ENCODE peak calls at places on chromosomes 16 and 17, in seven cellular contexts. X is prostate gland, L is SK-N-SH, R is GM23248, M is ovary, U is mesendoderm, Y is left ventricle myocardium inferior. Q is an unnamed sample.

GRCh38 chr17:46983782-46984181 is 4.7 kb upstream of the RPRML start:
- DNase-seq in X (no peak), L (no peak), R (peak; percentile 4), M (no peak), U (peak; percentile 52), Y (no peak), Q (no peak)

GRCh38 chr16:89322381-89323119 is 105.0 kb downstream of the ZNF778 start:
- DNase-seq in X (no peak), L (peak; percentile 72), R (peak; percentile 91), M (no peak), U (peak; percentile 95), Y (no peak), Q (peak; percentile 71)

GRCh38 chr17:59746849-59747445 is 39.5 kb downstream of the VMP1 start:
- DNase-seq in X (no peak), L (peak; percentile 44), R (peak; percentile 78), M (no peak), U (peak; percentile 26), Y (no peak), Q (no peak)

GRCh38 chr16:31050280-31051030 is 17.1 kb downstream of the STX4 start:
- DNase-seq in X (no peak), L (no peak), R (no peak), M (no peak), U (no peak), Y (no peak), Q (no peak)

GRCh38 chr16:9666834-9667480 is 515.3 kb downstream of the GRIN2A start:
- DNase-seq in X (no peak), L (no peak), R (no peak), M (no peak), U (no peak), Y (no peak), Q (peak; percentile 43)

GRCh38 chr16:59148312-59148711 is 414.2 kb upstream of the GOT2 start:
- DNase-seq in X (no peak), L (no peak), R (no peak), M (no peak), U (no peak), Y (no peak), Q (no peak)

GRCh38 chr17:10151667-10152496 is 46.5 kb downstream of the GAS7 start:
- DNase-seq in X (no peak), L (no peak), R (no peak), M (no peak), U (peak; percentile 54), Y (no peak), Q (no peak)

GRCh38 chr17:29245401-29245800 is 1.3 kb upstream of the CRYBA1 start:
- DNase-seq in X (no peak), L (no peak), R (no peak), M (no peak), U (no peak), Y (no peak), Q (no peak)

GRCh38 chr17:5485270-5486205 is at the start of gene DERL2:
- DNase-seq in X (peak; percentile 7), L (no peak), R (peak; percentile 57), M (no peak), U (peak; percentile 77), Y (no peak), Q (no peak)

GRCh38 chr17:40176409-40177110 is 710 bp upstream of the RAPGEFL1 start:
- DNase-seq in X (peak; percentile 81), L (no peak), R (no peak), M (no peak), U (no peak), Y (no peak), Q (no peak)

GRCh38 chr17:2215616-2216364 is 87.8 kb downstream of the SMG6 start:
- DNase-seq in X (no peak), L (peak; percentile 79), R (peak; percentile 94), M (peak; percentile 81), U (peak; percentile 61), Y (peak; percentile 79), Q (peak; percentile 73)

DNA sequence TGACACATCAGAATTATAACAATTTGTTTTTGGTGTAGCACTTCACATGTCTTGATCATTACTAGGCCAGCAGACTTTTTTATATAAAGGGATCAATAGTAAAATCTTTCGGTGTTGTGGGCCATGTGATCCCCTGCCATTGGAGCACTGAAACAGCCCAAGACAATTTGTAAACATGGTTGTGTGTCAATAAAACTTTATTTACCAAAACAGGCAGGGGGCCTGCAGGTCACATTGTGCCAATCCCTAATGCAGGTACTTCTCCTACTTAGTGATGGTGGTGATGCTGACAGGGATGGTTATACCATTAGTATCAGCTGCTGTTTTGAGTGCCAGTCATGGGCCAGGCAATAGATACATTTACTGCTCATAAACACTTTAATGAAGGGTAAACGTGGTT is 319.9 kb downstream of the SNX29 start:
- DNase-seq in X (no peak), L (no peak), R (no peak), M (no peak), U (no peak), Y (no peak), Q (no peak)
- H3K27ac ChIP-seq in X (no peak overlapping the region), L (no peak overlapping the region), R (no peak overlapping the region), M (no peak overlapping the region), U (no peak overlapping the region), Y (no peak overlapping the region), Q (no peak overlapping the region)

GRCh38 chr16:813916-814412 is 13.4 kb upstream of the GNG13 start:
- DNase-seq in X (no peak), L (no peak), R (no peak), M (no peak), U (no peak), Y (no peak), Q (no peak)
- H3K27me3 ChIP-seq in X (peaks cover 9% of the 10 kb centered on the region), L (peaks cover 15% of the 10 kb centered on the region), R (peaks cover 17% of the 10 kb centered on the region), M (peaks cover 4% of the 10 kb centered on the region), U (no peaks in the 10 kb centered on the region), Y (peaks cover 76% of the 10 kb centered on the region), Q (no peaks in the 10 kb centered on the region)

GRCh38 chr17:64091571-64091970 is 38.4 kb downstream of the ERN1 start:
- DNase-seq in X (no peak), L (no peak), R (no peak), M (no peak), U (no peak), Y (no peak), Q (no peak)
- H3K4me1 ChIP-seq in X (peaks cover 5% of the 10 kb centered on the region), L (no peaks in the 10 kb centered on the region), R (peaks cover 4% of the 10 kb centered on the region), M (no peaks in the 10 kb centered on the region), U (peaks cover 3% of the 10 kb centered on the region), Y (peaks cover 9% of the 10 kb centered on the region), Q (peaks cover 6% of the 10 kb centered on the region)

GRCh38 chr16:55510185-55510805 is 1.4 kb downstream of the LPCAT2 start:
- DNase-seq in X (no peak), L (no peak), R (no peak), M (no peak), U (no peak), Y (no peak), Q (no peak)
- H3K27ac ChIP-seq in X (no peak overlapping the region), L (peak overlapping the region; percentile 69), R (no peak overlapping the region), M (no peak overlapping the region), U (no peak overlapping the region), Y (peak overlapping the region; percentile 79), Q (no peak overlapping the region)

DNA sequence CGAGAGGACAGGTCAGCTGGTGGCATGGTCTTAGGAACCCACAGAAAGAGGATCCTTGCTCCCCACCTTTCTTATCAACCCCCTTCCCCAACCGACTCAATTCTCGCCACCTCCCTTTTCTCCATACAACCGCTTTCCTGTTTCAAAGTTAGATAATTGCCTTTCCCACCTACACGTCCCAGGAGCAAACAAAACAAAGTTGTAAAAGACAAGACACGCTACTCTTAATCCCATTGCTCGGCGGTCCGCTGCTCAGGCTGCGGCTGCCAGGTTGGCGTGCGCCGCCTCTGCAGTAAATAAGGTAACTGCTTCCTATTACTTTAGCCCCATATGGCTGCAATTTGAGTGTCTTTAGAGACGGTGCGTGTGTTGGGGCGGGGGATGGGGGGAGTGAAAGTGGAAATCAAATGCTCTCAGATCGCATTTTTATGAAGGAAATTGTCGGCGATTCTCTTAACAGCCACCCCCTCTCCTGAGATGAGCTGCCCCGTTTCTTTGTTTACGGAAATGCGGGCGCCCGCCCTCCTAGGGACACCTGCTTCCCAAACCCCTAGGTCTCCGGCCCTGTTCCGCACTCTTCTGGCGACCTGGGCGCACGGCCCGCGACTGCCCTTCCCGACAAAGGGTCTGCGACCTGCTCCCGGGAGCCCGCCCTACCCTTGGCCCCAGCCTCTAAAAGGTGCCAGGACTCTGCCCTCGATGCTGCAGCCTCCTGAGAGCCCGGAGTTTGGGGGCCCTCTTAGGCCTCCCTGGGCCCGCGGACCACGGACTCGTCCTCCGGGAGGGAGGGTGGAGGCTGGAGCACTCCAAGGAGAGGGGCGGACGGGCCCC is 3.7 kb upstream of the CBX8 start:
- DNase-seq in X (no peak), L (peak; percentile 45), R (peak; percentile 75), M (no peak), U (peak; percentile 79), Y (no peak), Q (peak; percentile 66)
- H3K27me3 ChIP-seq in X (peaks cover 64% of the 10 kb centered on the region), L (peaks cover 19% of the 10 kb centered on the region), R (peaks cover 75% of the 10 kb centered on the region), M (peaks cover 38% of the 10 kb centered on the region), U (peaks cover 86% of the 10 kb centered on the region), Y (peaks cover 79% of the 10 kb centered on the region), Q (no peaks in the 10 kb centered on the region)

GRCh38 chr16:3856367-3857141 is 24.0 kb downstream of the CREBBP start:
- DNase-seq in X (no peak), L (no peak), R (no peak), M (no peak), U (no peak), Y (no peak), Q (no peak)

GRCh38 chr16:3859875-3860274 is 20.6 kb downstream of the CREBBP start:
- DNase-seq in X (no peak), L (no peak), R (no peak), M (no peak), U (no peak), Y (no peak), Q (no peak)

GRCh38 chr16:3855142-3855541 is 25.4 kb downstream of the CREBBP start:
- DNase-seq in X (no peak), L (no peak), R (no peak), M (no peak), U (no peak), Y (no peak), Q (no peak)

GRCh38 chr16:3858809-3859208 is 21.7 kb downstream of the CREBBP start:
- DNase-seq in X (no peak), L (no peak), R (no peak), M (no peak), U (no peak), Y (no peak), Q (no peak)

DNA sequence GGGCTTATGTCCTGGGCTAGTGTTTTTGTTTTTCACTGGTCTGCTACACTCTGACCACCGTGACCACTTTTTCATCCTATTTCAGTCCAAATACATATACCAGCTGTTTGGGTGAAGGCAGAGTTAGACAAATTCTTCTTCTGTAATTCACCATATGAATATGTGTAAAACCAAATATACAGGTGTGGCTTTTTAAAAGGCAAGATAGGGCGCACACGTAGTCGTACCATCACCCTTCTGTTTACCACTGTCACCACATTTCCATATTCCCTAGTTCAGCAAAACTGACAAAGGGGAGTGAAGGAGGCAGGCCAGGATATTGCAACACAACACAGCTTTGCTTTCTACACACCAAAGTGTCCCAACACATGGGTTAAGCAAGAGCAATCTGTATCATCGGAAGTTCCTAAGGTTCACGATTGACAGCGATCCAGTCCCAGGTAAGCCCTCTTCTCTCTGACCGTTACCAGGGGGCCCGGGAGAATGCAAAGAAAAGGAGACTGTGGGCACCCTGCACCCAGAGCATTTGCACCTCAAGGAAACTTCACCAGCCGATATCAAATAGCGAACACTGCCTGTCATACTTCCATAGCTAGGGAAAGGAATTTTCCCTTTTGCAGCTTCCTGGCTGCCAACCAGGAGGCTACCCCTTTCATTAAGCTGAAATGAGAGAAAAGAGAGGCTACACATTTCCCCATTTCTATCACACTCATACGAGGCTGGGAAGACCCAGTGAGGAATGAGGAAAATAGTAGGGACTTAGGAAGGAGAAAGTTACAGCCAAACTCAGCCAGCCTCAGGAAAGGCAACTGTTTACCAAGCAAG is 23.1 kb downstream of the CREBBP start:
- DNase-seq in X (no peak), L (no peak), R (peak; percentile 79), M (no peak), U (no peak), Y (no peak), Q (no peak)
- H3K4me1 ChIP-seq in X (no peaks in the 10 kb centered on the region), L (peaks cover 15% of the 10 kb centered on the region), R (peaks cover 42% of the 10 kb centered on the region), M (peaks cover 34% of the 10 kb centered on the region), U (peaks cover 6% of the 10 kb centered on the region), Y (peaks cover 100% of the 10 kb centered on the region), Q (peaks cover 28% of the 10 kb centered on the region)